ENCODE peak calls at places on chromosomes 3 and 15, in ten cellular contexts. X is tibial artery, P is foreskin fibroblast, S is body of pancreas, Y is brain microvascular endothelial cell, L is fibroblast of mammary gland, Q is fibroblast of lung, M is prostate gland, G is transverse colon, W is colonic mucosa. R is an unnamed sample.

GRCh38 chr15:97977734-97978133 is 17.2 kb downstream of the ARRDC4 start:
- DNase-seq in Y (no peak), X (no peak), S (peak; percentile 71), G (no peak), M (no peak), Q (no peak), W (no peak), P (no peak), L (no peak), R (no peak)

GRCh38 chr3:149288655-149289054 is 44.8 kb downstream of the TM4SF18 start:
- DNase-seq in Y (no peak), Q (no peak), W (no peak), G (no peak), M (no peak), L (no peak), S (no peak), X (no peak), P (no peak), R (no peak)

GRCh38 chr3:133883657-133884546 is 11.8 kb downstream of the RAB6B start:
- DNase-seq in X (no peak), L (no peak), M (no peak), G (no peak), Y (no peak), Q (no peak), W (peak; percentile 7), P (no peak), S (no peak), R (no peak)

GRCh38 chr15:99731336-99732267 is 1.6 kb downstream of the LYSMD4 start:
- DNase-seq in L (no peak), Q (no peak), G (no peak), M (peak; percentile 34), X (no peak), P (no peak), S (no peak), W (no peak), Y (no peak), R (no peak)

GRCh38 chr3:23740517-23741402 is 65.0 kb upstream of the UBE2E1 start:
- DNase-seq in G (peak; percentile 68), Q (peak; percentile 65), X (peak; percentile 36), M (no peak), S (no peak), Y (no peak), W (peak; percentile 76), P (no peak), L (peak; percentile 64), R (peak; percentile 43)

GRCh38 chr15:36210426-36210825 is 369.0 kb upstream of the CDIN1 start:
- DNase-seq in S (no peak), Y (no peak), M (no peak), G (no peak), X (no peak), Q (no peak), W (no peak), L (peak; percentile 16), P (no peak), R (no peak)

GRCh38 chr15:39124925-39125625 is 455.8 kb upstream of the THBS1 start:
- DNase-seq in S (no peak), P (no peak), L (peak; percentile 47), W (no peak), M (no peak), X (no peak), G (no peak), Y (no peak), Q (peak; percentile 69), R (peak; percentile 39)

GRCh38 chr15:28086175-28086703 is 12.9 kb downstream of the OCA2 start:
- DNase-seq in P (no peak), G (peak; percentile 70), W (peak; percentile 70), L (peak; percentile 52), S (peak; percentile 64), Q (peak; percentile 37), M (no peak), X (peak; percentile 73), Y (peak; percentile 58), R (peak; percentile 62)

GRCh38 chr3:14460342-14461005 is 58.1 kb downstream of the SLC6A6 start:
- DNase-seq in X (peak; percentile 73), W (peak; percentile 43), P (peak; percentile 93), G (peak; percentile 29), L (peak; percentile 97), Q (peak; percentile 98), M (peak; percentile 55), Y (peak; percentile 88), S (peak; percentile 57), R (peak; percentile 99)

GRCh38 chr15:83644453-83644852 is 9.5 kb upstream of the ADAMTSL3 start:
- DNase-seq in X (no peak), P (no peak), Q (no peak), L (no peak), S (no peak), Y (no peak), G (no peak), M (no peak), W (no peak), R (no peak)

GRCh38 chr3:38984110-38984509 is 67.6 kb downstream of the SCN11A start:
- DNase-seq in Y (no peak), Q (no peak), W (no peak), P (no peak), M (no peak), S (no peak), X (no peak), L (no peak), G (no peak), R (no peak)
- H3K4me3 ChIP-seq in Y (no peak overlapping the region), Q (no peak overlapping the region), W (no peak overlapping the region), P (no peak overlapping the region), M (no peak overlapping the region), S (no peak overlapping the region), X (no peak overlapping the region), L (no peak overlapping the region), G (no peak overlapping the region), R (no peak overlapping the region)

GRCh38 chr3:8423307-8423706 is 78.3 kb upstream of the LMCD1 start:
- DNase-seq in M (no peak), S (no peak), Y (no peak), Q (no peak), X (no peak), L (no peak), P (no peak), G (no peak), W (no peak), R (no peak)

GRCh38 chr3:8420613-8421012 is 81.0 kb upstream of the LMCD1 start:
- DNase-seq in W (no peak), S (no peak), M (no peak), L (no peak), X (no peak), Y (no peak), Q (peak; percentile 20), P (no peak), G (no peak), R (no peak)

GRCh38 chr3:8421711-8422110 is 79.9 kb upstream of the LMCD1 start:
- DNase-seq in S (no peak), Y (no peak), M (no peak), G (no peak), L (no peak), P (no peak), Q (no peak), W (no peak), X (no peak), R (no peak)

GRCh38 chr3:8424281-8424680 is 77.3 kb upstream of the LMCD1 start:
- DNase-seq in X (no peak), M (no peak), P (no peak), Y (no peak), Q (no peak), S (no peak), W (no peak), L (no peak), G (no peak), R (no peak)

DNA sequence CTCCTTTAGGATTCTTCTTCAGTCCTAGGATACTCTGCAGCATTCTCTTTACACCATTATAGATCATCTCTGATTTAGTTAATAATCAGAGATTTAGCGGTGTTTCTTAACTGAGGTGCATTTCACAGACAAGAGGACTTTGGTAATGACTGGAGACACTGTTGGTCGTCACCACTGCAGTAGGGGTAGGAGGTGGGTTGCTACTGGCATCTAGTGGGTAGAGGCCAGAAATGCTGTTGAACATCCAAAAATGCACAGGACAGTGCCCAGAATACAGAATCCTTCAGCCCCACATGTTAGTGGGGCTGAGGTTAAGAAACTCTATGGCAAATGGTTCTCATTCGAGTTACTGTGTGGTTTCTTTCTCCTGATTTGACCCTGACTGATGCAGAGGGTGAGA is 80.4 kb upstream of the LMCD1 start:
- DNase-seq in S (no peak), L (no peak), X (no peak), Q (no peak), P (no peak), M (no peak), W (no peak), G (no peak), Y (no peak), R (no peak)
- TF ChIP-seq CTCF in S (no peak), L (no peak), X (no peak), Q (no peak), P (no peak), M (no peak), W (no peak), G (no peak), Y (peak; percentile 47), R (no peak)

GRCh38 chr15:66747866-66748265 is 45.8 kb downstream of the SMAD6 start:
- DNase-seq in Y (no peak), W (no peak), S (no peak), G (no peak), M (no peak), P (no peak), X (no peak), L (peak; percentile 33), Q (peak; percentile 36), R (no peak)

GRCh38 chr15:66746231-66746605 is 44.2 kb downstream of the SMAD6 start:
- DNase-seq in P (no peak), S (no peak), W (no peak), Q (peak; percentile 38), G (no peak), M (no peak), X (no peak), L (no peak), Y (no peak), R (no peak)

GRCh38 chr15:66749841-66750575 is 48.0 kb downstream of the SMAD6 start:
- DNase-seq in X (no peak), Q (peak; percentile 37), Y (no peak), S (no peak), G (no peak), M (no peak), W (no peak), P (no peak), L (no peak), R (peak; percentile 50)

GRCh38 chr15:66747223-66747622 is 45.2 kb downstream of the SMAD6 start:
- DNase-seq in Q (no peak), S (no peak), G (no peak), M (no peak), P (no peak), X (no peak), Y (no peak), W (no peak), L (no peak), R (no peak)

GRCh38 chr15:66748320-66748779 is 46.3 kb downstream of the SMAD6 start:
- DNase-seq in W (no peak), Y (no peak), M (no peak), L (peak; percentile 70), P (peak; percentile 75), X (no peak), Q (peak; percentile 81), G (no peak), S (no peak), R (peak; percentile 64)
- H3K4me3 ChIP-seq in W (no peak overlapping the region), Y (no peak overlapping the region), M (no peak overlapping the region), L (no peak overlapping the region), P (no peak overlapping the region), X (peak overlapping the region; percentile 7), Q (peak overlapping the region; percentile 8), G (no peak overlapping the region), S (no peak overlapping the region), R (no peak overlapping the region)

DNA sequence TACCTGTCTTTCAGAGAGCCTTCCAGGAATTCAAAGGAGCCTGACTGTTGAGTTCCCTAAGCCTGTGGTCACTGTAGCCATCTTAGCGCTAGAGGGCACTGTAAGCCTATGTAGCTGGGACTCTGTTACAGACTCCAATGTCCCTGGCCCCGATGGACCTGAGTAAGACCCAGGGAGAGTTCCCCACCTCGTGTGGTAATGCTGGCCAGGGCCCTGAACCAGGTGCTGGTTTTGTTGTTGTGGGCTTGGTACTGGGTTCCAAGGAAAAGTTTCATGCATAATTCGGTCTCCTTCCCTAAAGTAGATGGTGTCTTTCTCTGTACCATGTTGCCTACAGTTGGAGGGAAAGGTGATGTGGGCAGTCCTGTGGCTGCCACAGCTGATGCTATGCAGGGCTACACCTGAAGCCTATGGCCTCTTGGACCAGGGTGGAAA is 32.4 kb downstream of the CDAN1 start:
- DNase-seq in S (peak; percentile 78), W (peak; percentile 68), G (peak; percentile 69), X (peak; percentile 68), M (peak; percentile 68), L (peak; percentile 71), P (peak; percentile 53), Y (peak; percentile 66), Q (peak; percentile 53), R (peak; percentile 84)
- TF ChIP-seq CTCF in S (peak; percentile 89), W (peak; percentile 69), G (peak; percentile 66), X (peak; percentile 82), M (peak; percentile 80), L (peak; percentile 91), P (peak; percentile 94), Y (peak; percentile 93), Q (peak; percentile 87), R (peak; percentile 95)

R was measured in cardiac fibroblast.